ENCODE peak calls at places on chromosomes 16 and 17, in eight cellular contexts. S is SK-N-SH, U is NCI-H2081, Z is T-helper 9 cell, K is HS-5, C is HS-27A, N is RWPE1, I is cerebellar nuclear complex. H is an unnamed sample.

GRCh38 chr17:76493505-76494167 is 7.6 kb downstream of the RHBDF2 start:
- DNase-seq in S (no peak), U (no peak), Z (peak; percentile 30), K (no peak), C (no peak), N (no peak), I (no peak), H (no peak)

GRCh38 chr17:28125530-28126382 is 83.3 kb downstream of the NLK start:
- DNase-seq in S (no peak), U (no peak), Z (no peak), K (no peak), C (no peak), N (no peak), I (no peak), H (no peak)

GRCh38 chr17:45353047-45353446 is 36.2 kb upstream of the MAP3K14 start:
- DNase-seq in S (no peak), U (no peak), Z (no peak), K (no peak), C (no peak), N (no peak), I (no peak), H (no peak)

GRCh38 chr16:83118365-83118764 is 491.6 kb downstream of the CDH13 start:
- DNase-seq in S (no peak), U (no peak), Z (no peak), K (no peak), C (no peak), N (no peak), I (no peak), H (no peak)

GRCh38 chr16:67942510-67943255 is 1.2 kb downstream of the LCAT start:
- DNase-seq in S (no peak), U (no peak), Z (no peak), K (no peak), C (no peak), N (no peak), I (no peak), H (no peak)

GRCh38 chr16:2689968-2690830 is 7.9 kb downstream of the KCTD5 start:
- DNase-seq in S (peak; percentile 5), U (no peak), Z (no peak), K (no peak), C (no peak), N (no peak), I (no peak), H (no peak)

GRCh38 chr16:85360323-85361277 is 248.3 kb upstream of the CIBAR2 start:
- DNase-seq in S (peak; percentile 88), U (peak; percentile 95), Z (no peak), K (no peak), C (no peak), N (peak; percentile 84), I (no peak), H (peak; percentile 95)

GRCh38 chr16:54847207-54847606 is 83.5 kb upstream of the IRX5 start:
- DNase-seq in S (no peak), U (no peak), Z (no peak), K (peak; percentile 8), C (no peak), N (peak; percentile 89), I (no peak), H (no peak)

GRCh38 chr17:80657561-80657960 is 112.9 kb downstream of the RPTOR start:
- DNase-seq in S (no peak), U (no peak), Z (no peak), K (no peak), C (no peak), N (no peak), I (no peak), H (no peak)

GRCh38 chr16:4664538-4665418 is 28.6 kb upstream of the NUDT16L1 start:
- DNase-seq in S (no peak), U (no peak), Z (peak; percentile 47), K (no peak), C (no peak), N (peak; percentile 46), I (no peak), H (peak; percentile 92)

GRCh38 chr17:27553019-27553511 is 77.9 kb upstream of the LGALS9 start:
- DNase-seq in S (no peak), U (no peak), Z (no peak), K (no peak), C (no peak), N (peak; percentile 63), I (no peak), H (no peak)

GRCh38 chr17:82848022-82848592 is 8.3 kb upstream of the ZNF750 start:
- DNase-seq in S (no peak), U (peak; percentile 40), Z (peak; percentile 23), K (peak; percentile 49), C (no peak), N (peak; percentile 65), I (no peak), H (peak; percentile 38)

GRCh38 chr16:57676624-57677085 is 8.5 kb downstream of the ADGRG3 start:
- DNase-seq in S (no peak), U (peak; percentile 5), Z (no peak), K (no peak), C (no peak), N (no peak), I (no peak), H (no peak)

GRCh38 chr16:46947900-46948547 is 25.4 kb downstream of the DNAJA2 start:
- DNase-seq in S (peak; percentile 65), U (no peak), Z (no peak), K (no peak), C (no peak), N (peak; percentile 52), I (no peak), H (peak; percentile 36)

GRCh38 chr16:66474750-66475199 is 47.7 kb downstream of the BEAN1 start:
- DNase-seq in S (no peak), U (peak; percentile 47), Z (peak; percentile 25), K (no peak), C (no peak), N (no peak), I (no peak), H (peak; percentile 85)

GRCh38 chr17:37488009-37488604 is 1.6 kb upstream of the DUSP14 start:
- DNase-seq in S (peak; percentile 30), U (peak; percentile 38), Z (no peak), K (peak; percentile 70), C (peak; percentile 67), N (peak; percentile 77), I (no peak), H (peak; percentile 80)

GRCh38 chr16:19696312-19696711 is 21.7 kb downstream of the KNOP1 start:
- DNase-seq in S (no peak), U (peak; percentile 92), Z (peak; percentile 21), K (peak; percentile 52), C (peak; percentile 30), N (peak; percentile 54), I (no peak), H (peak; percentile 97)

GRCh38 chr16:27824786-27825185 is 238.7 kb downstream of the GSG1L start:
- DNase-seq in S (no peak), U (no peak), Z (no peak), K (no peak), C (no peak), N (no peak), I (peak; percentile 20), H (no peak)

GRCh38 chr17:58538801-58539410 is 24.5 kb upstream of the MTMR4 start:
- DNase-seq in S (no peak), U (no peak), Z (no peak), K (no peak), C (no peak), N (no peak), I (no peak), H (peak; percentile 72)

GRCh38 chr16:63702981-63703590 is 1418.8 kb downstream of the CDH11 start:
- DNase-seq in S (no peak), U (no peak), Z (no peak), K (no peak), C (no peak), N (no peak), I (no peak), H (peak; percentile 13)

GRCh38 chr17:16171613-16172012 is 43.7 kb downstream of the NCOR1 start:
- DNase-seq in S (no peak), U (no peak), Z (no peak), K (no peak), C (no peak), N (no peak), I (no peak), H (peak; percentile 23)

GRCh38 chr16:84466692-84467091 is 37.8 kb downstream of the MEAK7 start:
- DNase-seq in S (no peak), U (no peak), Z (no peak), K (no peak), C (no peak), N (no peak), I (no peak), H (no peak)